ENCODE peak calls at places on chromosomes 6 and 20, in ten cellular contexts. One of them, this sample, is unnamed.

GRCh38 chr20:45223136-45223535 is 2.0 kb downstream of the SEMG2 start:
- DNase-seq in spleen: no peak
- DNase-seq in pancreas: no peak
- DNase-seq in fibroblast of lung: no peak
- DNase-seq in right lobe of liver: no peak
- DNase-seq in CD8-positive, alpha-beta T cell: no peak
- DNase-seq in psoas muscle: no peak
- DNase-seq in cardiac muscle cell: no peak
- DNase-seq in MM.1S: no peak
- DNase-seq in upper lobe of right lung: no peak
- DNase-seq in this sample: no peak

GRCh38 chr6:140850438-140850837 is 1282.3 kb upstream of the GJE1 start:
- DNase-seq in fibroblast of lung: peak
- DNase-seq in cardiac muscle cell: peak
- DNase-seq in right lobe of liver: no peak
- DNase-seq in pancreas: no peak
- DNase-seq in psoas muscle: no peak
- DNase-seq in MM.1S: no peak
- DNase-seq in spleen: no peak
- DNase-seq in CD8-positive, alpha-beta T cell: no peak
- DNase-seq in upper lobe of right lung: no peak
- DNase-seq in this sample: no peak

GRCh38 chr20:17856024-17856564 is 112.5 kb downstream of the SNX5 start:
- DNase-seq in cardiac muscle cell: no peak
- DNase-seq in right lobe of liver: no peak
- DNase-seq in psoas muscle: no peak
- DNase-seq in upper lobe of right lung: peak
- DNase-seq in spleen: peak
- DNase-seq in pancreas: no peak
- DNase-seq in fibroblast of lung: peak
- DNase-seq in MM.1S: peak
- DNase-seq in CD8-positive, alpha-beta T cell: no peak
- DNase-seq in this sample: peak

GRCh38 chr20:31537116-31537858 is 23.0 kb downstream of the HM13 start:
- DNase-seq in CD8-positive, alpha-beta T cell: no peak
- DNase-seq in MM.1S: no peak
- DNase-seq in cardiac muscle cell: no peak
- DNase-seq in right lobe of liver: no peak
- DNase-seq in fibroblast of lung: no peak
- DNase-seq in pancreas: no peak
- DNase-seq in psoas muscle: no peak
- DNase-seq in upper lobe of right lung: no peak
- DNase-seq in spleen: no peak
- DNase-seq in this sample: no peak

GRCh38 chr6:34103321-34103720 is 42.6 kb downstream of the GRM4 start:
- DNase-seq in MM.1S: no peak
- DNase-seq in CD8-positive, alpha-beta T cell: no peak
- DNase-seq in psoas muscle: no peak
- DNase-seq in spleen: no peak
- DNase-seq in upper lobe of right lung: no peak
- DNase-seq in right lobe of liver: no peak
- DNase-seq in pancreas: no peak
- DNase-seq in cardiac muscle cell: no peak
- DNase-seq in fibroblast of lung: no peak
- DNase-seq in this sample: no peak

GRCh38 chr6:72616406-72617015 is 5.4 kb upstream of the KCNQ5 start:
- DNase-seq in pancreas: no peak
- DNase-seq in MM.1S: peak
- DNase-seq in right lobe of liver: no peak
- DNase-seq in psoas muscle: no peak
- DNase-seq in fibroblast of lung: peak
- DNase-seq in upper lobe of right lung: no peak
- DNase-seq in spleen: no peak
- DNase-seq in CD8-positive, alpha-beta T cell: no peak
- DNase-seq in cardiac muscle cell: peak
- DNase-seq in this sample: no peak

GRCh38 chr6:81770395-81770794 is 17.9 kb upstream of the TENT5A start:
- DNase-seq in right lobe of liver: no peak
- DNase-seq in fibroblast of lung: no peak
- DNase-seq in cardiac muscle cell: no peak
- DNase-seq in pancreas: no peak
- DNase-seq in MM.1S: no peak
- DNase-seq in psoas muscle: no peak
- DNase-seq in CD8-positive, alpha-beta T cell: no peak
- DNase-seq in spleen: no peak
- DNase-seq in upper lobe of right lung: no peak
- DNase-seq in this sample: no peak

GRCh38 chr6:35602133-35602946 is 86.4 kb downstream of the FKBP5 start:
- DNase-seq in upper lobe of right lung: no peak
- DNase-seq in spleen: peak
- DNase-seq in cardiac muscle cell: peak
- DNase-seq in MM.1S: no peak
- DNase-seq in CD8-positive, alpha-beta T cell: no peak
- DNase-seq in pancreas: no peak
- DNase-seq in right lobe of liver: no peak
- DNase-seq in fibroblast of lung: peak
- DNase-seq in psoas muscle: no peak
- DNase-seq in this sample: peak

GRCh38 chr6:73798592-73798991 is 102.6 kb downstream of the CD109 start:
- DNase-seq in CD8-positive, alpha-beta T cell: no peak
- DNase-seq in MM.1S: no peak
- DNase-seq in spleen: no peak
- DNase-seq in cardiac muscle cell: peak
- DNase-seq in upper lobe of right lung: no peak
- DNase-seq in right lobe of liver: no peak
- DNase-seq in pancreas: no peak
- DNase-seq in psoas muscle: no peak
- DNase-seq in fibroblast of lung: peak
- DNase-seq in this sample: peak

DNA sequence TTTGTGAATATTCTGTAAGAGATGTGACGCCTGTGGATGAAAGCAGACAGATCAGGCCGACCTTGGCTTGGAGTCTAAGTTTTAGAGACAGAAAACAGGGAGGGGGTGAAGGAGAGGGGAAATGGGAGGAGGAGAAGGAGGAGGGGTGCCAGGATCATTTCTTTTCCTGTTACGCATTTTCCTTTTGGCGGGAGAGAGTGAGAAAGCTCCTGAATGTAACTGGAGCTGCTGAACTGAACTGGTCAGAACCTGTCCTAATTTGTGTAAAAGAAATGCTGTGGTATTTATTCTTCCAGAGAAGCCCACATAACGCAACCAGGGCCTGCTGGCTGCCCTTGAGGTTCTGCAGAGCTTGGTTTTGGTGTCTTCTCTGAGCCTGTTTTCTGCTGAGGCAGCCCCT is 41.9 kb downstream of the UTRN start:
- DNase-seq in MM.1S: no peak
- DNase-seq in cardiac muscle cell: no peak
- DNase-seq in right lobe of liver: no peak
- DNase-seq in pancreas: no peak
- DNase-seq in fibroblast of lung: no peak
- DNase-seq in spleen: no peak
- DNase-seq in psoas muscle: no peak
- DNase-seq in CD8-positive, alpha-beta T cell: no peak
- DNase-seq in upper lobe of right lung: no peak
- DNase-seq in this sample: no peak
- H3K27ac ChIP-seq in MM.1S: no peak
- H3K27ac ChIP-seq in cardiac muscle cell: no peak
- H3K27ac ChIP-seq in right lobe of liver: peak
- H3K27ac ChIP-seq in pancreas: no peak
- H3K27ac ChIP-seq in fibroblast of lung: no peak
- H3K27ac ChIP-seq in spleen: peak
- H3K27ac ChIP-seq in psoas muscle: peak
- H3K27ac ChIP-seq in CD8-positive, alpha-beta T cell: no peak
- H3K27ac ChIP-seq in upper lobe of right lung: peak
- H3K27ac ChIP-seq in this sample: peak

DNA sequence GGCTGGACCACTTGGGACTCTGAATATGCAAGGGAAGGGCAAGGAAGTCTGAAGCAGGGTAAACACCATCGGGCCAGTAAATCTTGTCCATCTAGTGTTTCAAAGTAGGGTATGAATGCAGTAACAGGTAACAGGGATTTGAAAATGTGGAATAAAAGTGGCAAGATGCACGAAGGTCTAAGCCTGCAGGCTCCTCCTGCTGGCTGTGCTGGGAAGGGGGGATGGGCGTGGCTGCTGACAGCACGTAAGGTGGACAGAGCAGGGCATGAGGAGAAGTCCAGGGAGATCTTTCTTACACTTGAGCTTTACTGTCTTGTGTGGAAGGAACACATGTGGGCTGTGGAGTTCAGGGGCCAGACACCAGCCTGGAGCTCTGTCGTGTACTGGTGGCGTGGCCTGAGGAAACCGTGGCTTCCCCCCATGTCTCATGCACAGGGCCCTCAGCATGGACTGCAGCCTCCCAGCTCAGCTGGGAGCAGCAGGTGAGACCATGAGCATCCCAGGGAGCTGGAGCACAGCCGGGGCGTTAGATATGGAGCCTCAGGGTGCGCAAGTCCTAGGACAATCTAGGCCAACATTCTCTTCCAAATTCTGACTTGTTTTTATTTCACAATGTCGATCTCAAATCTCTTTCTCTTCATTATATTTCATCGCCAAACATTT is 84.5 kb downstream of the SLC22A23 start:
- DNase-seq in fibroblast of lung: no peak
- DNase-seq in psoas muscle: no peak
- DNase-seq in right lobe of liver: no peak
- DNase-seq in upper lobe of right lung: no peak
- DNase-seq in spleen: no peak
- DNase-seq in MM.1S: no peak
- DNase-seq in cardiac muscle cell: no peak
- DNase-seq in CD8-positive, alpha-beta T cell: no peak
- DNase-seq in pancreas: no peak
- DNase-seq in this sample: no peak
- TF ChIP-seq CTCF in fibroblast of lung: no peak
- TF ChIP-seq CTCF in psoas muscle: no peak
- TF ChIP-seq CTCF in right lobe of liver: no peak
- TF ChIP-seq CTCF in upper lobe of right lung: peak
- TF ChIP-seq CTCF in spleen: no peak
- TF ChIP-seq CTCF in MM.1S: no peak
- TF ChIP-seq CTCF in cardiac muscle cell: peak
- TF ChIP-seq CTCF in CD8-positive, alpha-beta T cell: no peak
- TF ChIP-seq CTCF in pancreas: no peak
- TF ChIP-seq CTCF in this sample: no peak

DNA sequence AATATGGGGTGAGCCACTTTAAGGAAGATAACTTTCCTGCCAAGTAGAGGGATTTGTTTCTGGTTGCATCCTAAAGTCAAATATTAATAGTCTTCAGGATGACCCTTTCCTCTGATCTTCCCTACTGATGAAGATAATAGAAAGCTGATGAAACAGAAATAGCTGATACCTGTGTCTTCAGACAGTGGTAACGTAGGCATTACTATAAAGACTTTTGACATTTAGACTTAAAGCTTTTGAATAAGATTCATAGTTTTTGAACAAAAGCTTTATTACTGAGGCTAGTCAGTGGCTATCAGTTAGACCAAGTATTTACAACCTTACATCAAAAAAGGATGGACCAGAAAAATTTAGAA is 1.4 kb downstream of the NEDD9 start:
- DNase-seq in psoas muscle: no peak
- DNase-seq in CD8-positive, alpha-beta T cell: no peak
- DNase-seq in MM.1S: no peak
- DNase-seq in spleen: no peak
- DNase-seq in right lobe of liver: no peak
- DNase-seq in upper lobe of right lung: no peak
- DNase-seq in cardiac muscle cell: no peak
- DNase-seq in pancreas: no peak
- DNase-seq in fibroblast of lung: no peak
- DNase-seq in this sample: no peak
- H3K4me3 ChIP-seq in psoas muscle: peak
- H3K4me3 ChIP-seq in CD8-positive, alpha-beta T cell: no peak
- H3K4me3 ChIP-seq in MM.1S: no peak
- H3K4me3 ChIP-seq in spleen: peak
- H3K4me3 ChIP-seq in right lobe of liver: peak
- H3K4me3 ChIP-seq in upper lobe of right lung: peak
- H3K4me3 ChIP-seq in cardiac muscle cell: peak
- H3K4me3 ChIP-seq in pancreas: peak
- H3K4me3 ChIP-seq in fibroblast of lung: peak
- H3K4me3 ChIP-seq in this sample: peak

GRCh38 chr20:48720256-48721020 is 107.4 kb downstream of the PREX1 start:
- DNase-seq in cardiac muscle cell: no peak
- DNase-seq in CD8-positive, alpha-beta T cell: no peak
- DNase-seq in upper lobe of right lung: no peak
- DNase-seq in right lobe of liver: no peak
- DNase-seq in psoas muscle: no peak
- DNase-seq in MM.1S: no peak
- DNase-seq in pancreas: no peak
- DNase-seq in fibroblast of lung: no peak
- DNase-seq in spleen: peak
- DNase-seq in this sample: no peak

GRCh38 chr20:48722737-48723191 is 105.0 kb downstream of the PREX1 start:
- DNase-seq in pancreas: no peak
- DNase-seq in CD8-positive, alpha-beta T cell: no peak
- DNase-seq in MM.1S: no peak
- DNase-seq in cardiac muscle cell: peak
- DNase-seq in spleen: peak
- DNase-seq in upper lobe of right lung: no peak
- DNase-seq in right lobe of liver: no peak
- DNase-seq in psoas muscle: no peak
- DNase-seq in fibroblast of lung: peak
- DNase-seq in this sample: no peak

GRCh38 chr20:48723308-48724264 is 104.2 kb downstream of the PREX1 start:
- DNase-seq in cardiac muscle cell: peak
- DNase-seq in pancreas: no peak
- DNase-seq in upper lobe of right lung: peak
- DNase-seq in spleen: peak
- DNase-seq in MM.1S: no peak
- DNase-seq in fibroblast of lung: peak
- DNase-seq in CD8-positive, alpha-beta T cell: no peak
- DNase-seq in psoas muscle: peak
- DNase-seq in right lobe of liver: no peak
- DNase-seq in this sample: no peak

GRCh38 chr20:48721324-48722001 is 106.3 kb downstream of the PREX1 start:
- DNase-seq in right lobe of liver: no peak
- DNase-seq in CD8-positive, alpha-beta T cell: no peak
- DNase-seq in cardiac muscle cell: peak
- DNase-seq in spleen: peak
- DNase-seq in MM.1S: no peak
- DNase-seq in pancreas: no peak
- DNase-seq in psoas muscle: no peak
- DNase-seq in fibroblast of lung: no peak
- DNase-seq in upper lobe of right lung: no peak
- DNase-seq in this sample: peak

DNA sequence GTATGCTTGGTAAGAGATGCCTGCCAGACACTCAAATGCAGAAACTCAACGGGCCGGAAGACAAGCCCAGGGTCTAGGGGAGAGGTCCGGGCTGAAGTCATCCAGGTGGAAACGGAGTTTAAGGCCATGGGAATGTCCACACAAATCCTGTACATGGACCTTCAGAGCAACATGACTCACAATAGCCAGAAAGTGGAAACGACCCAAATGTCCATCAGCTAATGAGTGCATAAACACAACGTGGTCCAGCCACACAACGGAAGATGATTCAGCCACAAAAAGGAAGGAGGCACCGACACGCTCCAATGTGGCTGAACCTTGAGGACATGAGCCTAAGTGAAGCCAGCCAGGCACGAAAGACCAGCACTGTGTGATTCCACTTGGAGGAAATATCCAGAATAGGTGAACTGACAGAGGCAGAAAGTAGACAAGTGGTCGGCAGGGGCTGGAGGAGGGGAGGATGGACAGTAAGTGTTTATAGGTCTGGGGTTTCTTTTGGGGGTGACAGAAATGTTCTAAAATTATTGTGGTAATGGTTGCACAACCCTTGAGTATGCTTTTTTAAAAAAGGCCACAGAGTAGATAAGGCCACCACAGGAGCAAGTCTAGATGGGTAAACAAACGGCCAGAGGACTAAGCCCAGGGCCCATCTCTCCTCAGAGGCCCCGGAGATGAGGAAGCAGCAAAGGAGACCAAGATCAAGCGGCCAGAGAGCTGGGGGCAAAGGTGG is 105.6 kb downstream of the PREX1 start:
- DNase-seq in psoas muscle: no peak
- DNase-seq in cardiac muscle cell: peak
- DNase-seq in pancreas: no peak
- DNase-seq in upper lobe of right lung: no peak
- DNase-seq in spleen: peak
- DNase-seq in MM.1S: no peak
- DNase-seq in right lobe of liver: no peak
- DNase-seq in fibroblast of lung: peak
- DNase-seq in CD8-positive, alpha-beta T cell: no peak
- DNase-seq in this sample: no peak
- H3K27ac ChIP-seq in psoas muscle: peak
- H3K27ac ChIP-seq in cardiac muscle cell: no peak
- H3K27ac ChIP-seq in pancreas: peak
- H3K27ac ChIP-seq in upper lobe of right lung: peak
- H3K27ac ChIP-seq in spleen: peak
- H3K27ac ChIP-seq in MM.1S: no peak
- H3K27ac ChIP-seq in right lobe of liver: peak
- H3K27ac ChIP-seq in fibroblast of lung: peak
- H3K27ac ChIP-seq in CD8-positive, alpha-beta T cell: no peak
- H3K27ac ChIP-seq in this sample: peak